ENCODE peak calls at places on chromosomes 1 and 21, in seven cellular contexts. C is thyroid gland, E is tibial nerve, P is endodermal cell, U is lower lobe of right lung, I is colonic mucosa, D is upper lobe of right lung. M is an unnamed sample.

GRCh38 chr1:16441312-16441641 is 753 bp downstream of the NECAP2 start:
- DNase-seq in C (no peak), E (no peak), P (no peak), U (no peak), I (no peak), D (no peak), M (no peak)

GRCh38 chr21:27156666-27157065 is 189.8 kb upstream of the ADAMTS5 start:
- DNase-seq in C (no peak), E (no peak), P (no peak), U (no peak), I (no peak), D (no peak), M (no peak)

GRCh38 chr1:225435957-225436392 is 8.1 kb upstream of the LBR start:
- DNase-seq in C (no peak), E (no peak), P (no peak), U (no peak), I (no peak), D (no peak), M (no peak)

GRCh38 chr1:179976970-179977651 is 22.5 kb downstream of the CEP350 start:
- DNase-seq in C (no peak), E (no peak), P (no peak), U (no peak), I (no peak), D (no peak), M (no peak)

GRCh38 chr1:64183985-64184440 is 19.4 kb upstream of the UBE2U start:
- DNase-seq in C (no peak), E (no peak), P (no peak), U (no peak), I (no peak), D (no peak), M (no peak)

GRCh38 chr1:29186707-29187106 is 5.0 kb upstream of the SRSF4 start:
- DNase-seq in C (no peak), E (no peak), P (peak; percentile 88), U (no peak), I (no peak), D (no peak), M (no peak)

GRCh38 chr1:156860113-156860638 is 489 bp upstream of the NTRK1 start:
- DNase-seq in C (peak; percentile 22), E (no peak), P (peak; percentile 86), U (no peak), I (peak; percentile 49), D (no peak), M (peak; percentile 44)

GRCh38 chr1:55147504-55147903 is 67.7 kb downstream of the USP24 start:
- DNase-seq in C (no peak), E (no peak), P (no peak), U (peak; percentile 52), I (no peak), D (no peak), M (no peak)

GRCh38 chr1:147700042-147700711 is 29.9 kb upstream of the ACP6 start:
- DNase-seq in C (peak; percentile 81), E (peak; percentile 60), P (peak; percentile 90), U (peak; percentile 53), I (peak; percentile 76), D (no peak), M (no peak)

GRCh38 chr1:65717815-65718454 is 74.8 kb upstream of the PDE4B start:
- DNase-seq in C (no peak), E (no peak), P (no peak), U (no peak), I (peak; percentile 23), D (no peak), M (no peak)

GRCh38 chr1:58249729-58250586 is 296.6 kb downstream of the OMA1 start:
- DNase-seq in C (no peak), E (no peak), P (peak; percentile 92), U (no peak), I (no peak), D (no peak), M (peak; percentile 50)

GRCh38 chr1:96464991-96465875 is 256.4 kb upstream of the PTBP2 start:
- DNase-seq in C (no peak), E (peak; percentile 67), P (no peak), U (no peak), I (no peak), D (no peak), M (peak; percentile 32)

GRCh38 chr1:167546935-167547334 is 6.6 kb downstream of the CREG1 start:
- DNase-seq in C (no peak), E (no peak), P (no peak), U (no peak), I (no peak), D (no peak), M (no peak)

GRCh38 chr21:33418686-33419085 is 15.5 kb downstream of the IFNGR2 start:
- DNase-seq in C (peak; percentile 51), E (peak; percentile 82), P (no peak), U (no peak), I (no peak), D (no peak), M (peak; percentile 84)

GRCh38 chr1:172040466-172040865 is 199.2 kb downstream of the DNM3 start:
- DNase-seq in C (no peak), E (no peak), P (no peak), U (no peak), I (no peak), D (no peak), M (no peak)

GRCh38 chr1:214386747-214387146 is 105.8 kb downstream of the SMYD2 start:
- DNase-seq in C (no peak), E (no peak), P (no peak), U (no peak), I (no peak), D (no peak), M (peak; percentile 65)

GRCh38 chr1:109644670-109645069 is 11.2 kb upstream of the GSTM4 start:
- DNase-seq in C (no peak), E (no peak), P (no peak), U (no peak), I (no peak), D (peak; percentile 16), M (no peak)

GRCh38 chr1:109652446-109652845 is 3.5 kb upstream of the GSTM4 start:
- DNase-seq in C (no peak), E (no peak), P (no peak), U (no peak), I (no peak), D (no peak), M (no peak)

GRCh38 chr1:109653286-109653685 is 2.6 kb upstream of the GSTM4 start:
- DNase-seq in C (no peak), E (no peak), P (no peak), U (no peak), I (no peak), D (no peak), M (no peak)

GRCh38 chr1:109650609-109651008 is 5.3 kb upstream of the GSTM4 start:
- DNase-seq in C (no peak), E (no peak), P (no peak), U (no peak), I (no peak), D (no peak), M (no peak)

DNA sequence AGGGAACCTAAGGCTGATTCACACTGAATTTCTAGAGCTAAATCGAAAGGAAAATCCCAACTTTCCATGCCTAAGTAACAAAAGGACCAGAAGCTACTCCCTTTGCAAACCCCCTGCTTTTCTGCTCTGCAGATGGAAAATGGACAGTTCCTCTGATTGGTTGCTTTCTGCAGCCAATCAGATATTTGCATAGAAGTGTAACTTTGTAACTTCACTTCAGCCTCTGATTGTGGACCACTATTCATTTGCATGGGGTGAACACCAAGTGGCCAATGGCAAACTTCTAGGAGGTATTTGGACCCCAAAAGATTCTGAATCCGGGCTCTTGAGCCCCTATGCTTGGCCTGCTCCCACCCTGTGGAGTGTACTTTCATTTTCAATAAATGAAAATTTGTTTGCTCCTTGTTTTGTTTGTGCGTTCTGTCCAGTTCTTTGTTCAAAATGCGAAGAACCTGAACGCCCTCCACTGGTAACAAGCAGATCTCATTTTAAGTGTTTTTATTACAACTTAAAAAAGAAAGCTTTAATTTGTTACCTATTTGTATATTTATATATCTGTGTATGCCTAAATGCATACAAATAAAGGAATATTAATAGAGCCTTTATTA is 6.4 kb upstream of the GSTM4 start:
- DNase-seq in C (no peak), E (no peak), P (no peak), U (no peak), I (no peak), D (no peak), M (no peak)
- TF ChIP-seq CTCF in C (no peak), E (peak; percentile 28), P (peak; percentile 30), U (peak; percentile 37), I (no peak), D (peak; percentile 33), M (peak; percentile 26)

GRCh38 chr21:34934350-34934749 is 114.8 kb downstream of the RUNX1 start:
- DNase-seq in C (no peak), E (no peak), P (no peak), U (no peak), I (no peak), D (no peak), M (no peak)
- H3K4me3 ChIP-seq in C (no peak overlapping the region), E (no peak overlapping the region), P (no peak overlapping the region), U (no peak overlapping the region), I (no peak overlapping the region), D (no peak overlapping the region), M (no peak overlapping the region)

DNA sequence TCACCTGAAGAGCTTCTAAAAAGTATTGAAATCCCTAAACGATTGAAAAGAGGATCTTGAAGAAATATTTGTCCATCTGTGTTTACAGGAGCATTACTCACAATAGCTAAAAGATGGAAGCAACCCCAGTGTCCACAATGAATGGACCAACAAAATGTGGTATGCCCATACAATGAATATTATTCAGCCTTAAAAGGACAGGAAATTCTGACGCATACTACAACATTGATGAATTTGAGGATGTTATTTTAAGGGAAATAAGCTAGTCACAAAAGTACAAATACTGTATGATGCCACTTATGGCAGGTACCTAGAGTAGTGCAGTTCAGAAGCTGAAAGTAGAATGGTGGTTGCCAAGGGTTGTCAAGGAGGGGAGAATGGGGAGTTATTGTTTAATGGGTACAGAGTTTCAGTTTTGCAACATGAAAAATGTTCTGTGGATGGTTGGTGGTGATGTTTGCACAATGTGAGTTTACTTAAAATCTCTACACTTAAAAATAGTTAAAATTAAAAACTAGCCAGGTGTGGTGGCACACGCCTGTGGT is 37.1 kb upstream of the GADD45A start:
- DNase-seq in C (no peak), E (no peak), P (no peak), U (no peak), I (no peak), D (no peak), M (no peak)
- H3K27ac ChIP-seq in C (no peak overlapping the region), E (no peak overlapping the region), P (peak overlapping the region; percentile 94), U (no peak overlapping the region), I (no peak overlapping the region), D (no peak overlapping the region), M (peak overlapping the region; percentile 73)

DNA sequence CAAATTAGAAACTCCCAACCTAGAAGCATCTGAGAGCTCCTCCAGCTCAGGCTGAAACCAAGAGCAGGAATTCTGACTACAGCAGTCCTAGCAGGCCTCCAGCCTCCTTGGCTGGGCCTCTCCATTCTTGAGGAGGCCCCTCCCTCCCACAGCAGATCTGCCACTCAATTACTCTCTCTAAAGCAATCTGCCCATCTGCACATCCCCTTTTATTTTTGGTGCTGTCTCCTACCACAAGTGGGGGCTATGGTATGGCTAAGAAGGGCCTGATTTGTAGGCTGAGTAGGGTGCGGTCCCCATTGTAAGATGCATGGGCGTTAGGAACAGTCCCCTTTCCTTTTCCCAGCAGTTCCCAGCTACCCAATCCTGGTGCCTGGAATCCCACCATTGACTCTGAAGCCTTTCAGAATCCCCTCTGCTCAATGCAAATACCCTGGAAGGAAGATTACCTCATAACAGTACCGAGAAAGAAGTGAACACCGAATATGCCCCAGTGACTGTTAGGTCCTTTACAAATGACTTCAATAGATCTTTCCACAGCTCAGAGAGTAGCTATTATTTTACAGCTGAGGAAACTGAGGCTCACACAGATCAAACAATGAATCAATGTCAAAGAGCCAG is 11.6 kb upstream of the TTC39A start:
- DNase-seq in C (no peak), E (no peak), P (no peak), U (no peak), I (no peak), D (no peak), M (no peak)
- TF ChIP-seq CTCF in C (no peak), E (no peak), P (peak; percentile 30), U (no peak), I (no peak), D (no peak), M (no peak)

GRCh38 chr1:27364696-27365371 is 1.9 kb downstream of the MAP3K6 start:
- DNase-seq in C (no peak), E (no peak), P (no peak), U (no peak), I (peak; percentile 25), D (peak; percentile 58), M (no peak)
- H3K4me3 ChIP-seq in C (no peak overlapping the region), E (peak overlapping the region; percentile 82), P (no peak overlapping the region), U (peak overlapping the region; percentile 79), I (peak overlapping the region; percentile 67), D (peak overlapping the region; percentile 75), M (peak overlapping the region; percentile 72)

M was measured in psoas muscle.